ENCODE peak calls at places on chromosomes 3 and 15, in five cellular contexts. One of them, this sample, is unnamed.

GRCh38 chr3:14283092-14283820 is 104.6 kb downstream of the LSM3 start:
- DNase-seq in HEK293T: no peak
- DNase-seq in NCI-H2029 treated with DMSO at 0.1 percent for 48 hours: no peak
- DNase-seq in thoracic aorta: no peak
- DNase-seq in amniotic epithelial cell: no peak
- DNase-seq in this sample: no peak

GRCh38 chr3:127673191-127674098 is 693 bp downstream of the ABTB1 start:
- DNase-seq in NCI-H2029 treated with DMSO at 0.1 percent for 48 hours: no peak
- DNase-seq in amniotic epithelial cell: peak; percentile 38
- DNase-seq in HEK293T: peak; percentile 52
- DNase-seq in thoracic aorta: no peak
- DNase-seq in this sample: no peak

GRCh38 chr3:85838921-85839320 is 880.1 kb downstream of the CADM2 start:
- DNase-seq in thoracic aorta: no peak
- DNase-seq in NCI-H2029 treated with DMSO at 0.1 percent for 48 hours: peak; percentile 77
- DNase-seq in HEK293T: no peak
- DNase-seq in amniotic epithelial cell: no peak
- DNase-seq in this sample: no peak

GRCh38 chr15:40082195-40082868 is 26.3 kb downstream of the BMF start:
- DNase-seq in HEK293T: no peak
- DNase-seq in NCI-H2029 treated with DMSO at 0.1 percent for 48 hours: no peak
- DNase-seq in thoracic aorta: no peak
- DNase-seq in amniotic epithelial cell: no peak
- DNase-seq in this sample: no peak

GRCh38 chr3:133464573-133464972 is 64.7 kb downstream of the BFSP2 start:
- DNase-seq in HEK293T: no peak
- DNase-seq in NCI-H2029 treated with DMSO at 0.1 percent for 48 hours: peak; percentile 33
- DNase-seq in thoracic aorta: no peak
- DNase-seq in amniotic epithelial cell: peak; percentile 31
- DNase-seq in this sample: peak; percentile 44

GRCh38 chr3:128348805-128349531 is 117.7 kb downstream of the DNAJB8 start:
- DNase-seq in amniotic epithelial cell: peak; percentile 21
- DNase-seq in thoracic aorta: no peak
- DNase-seq in HEK293T: no peak
- DNase-seq in NCI-H2029 treated with DMSO at 0.1 percent for 48 hours: peak; percentile 84
- DNase-seq in this sample: no peak

GRCh38 chr3:136817448-136817847 is 1.5 kb upstream of the SLC35G2 start:
- DNase-seq in amniotic epithelial cell: no peak
- DNase-seq in NCI-H2029 treated with DMSO at 0.1 percent for 48 hours: no peak
- DNase-seq in thoracic aorta: no peak
- DNase-seq in HEK293T: no peak
- DNase-seq in this sample: no peak

GRCh38 chr3:13234664-13235063 is 161.4 kb upstream of the IQSEC1 start:
- DNase-seq in thoracic aorta: no peak
- DNase-seq in amniotic epithelial cell: no peak
- DNase-seq in HEK293T: no peak
- DNase-seq in NCI-H2029 treated with DMSO at 0.1 percent for 48 hours: no peak
- DNase-seq in this sample: no peak

GRCh38 chr3:195147649-195148121 is 123.3 kb downstream of the XXYLT1 start:
- DNase-seq in NCI-H2029 treated with DMSO at 0.1 percent for 48 hours: no peak
- DNase-seq in thoracic aorta: no peak
- DNase-seq in amniotic epithelial cell: peak; percentile 74
- DNase-seq in HEK293T: no peak
- DNase-seq in this sample: peak; percentile 53

GRCh38 chr3:125231895-125232294 is 19.3 kb upstream of the SLC12A8 start:
- DNase-seq in thoracic aorta: no peak
- DNase-seq in NCI-H2029 treated with DMSO at 0.1 percent for 48 hours: no peak
- DNase-seq in amniotic epithelial cell: peak; percentile 82
- DNase-seq in HEK293T: no peak
- DNase-seq in this sample: peak; percentile 23

GRCh38 chr15:40511093-40511471 is 40.3 kb downstream of the CHST14 start:
- DNase-seq in HEK293T: no peak
- DNase-seq in thoracic aorta: no peak
- DNase-seq in NCI-H2029 treated with DMSO at 0.1 percent for 48 hours: no peak
- DNase-seq in amniotic epithelial cell: no peak
- DNase-seq in this sample: no peak

GRCh38 chr15:63135804-63136203 is 14.1 kb downstream of the LACTB start:
- DNase-seq in NCI-H2029 treated with DMSO at 0.1 percent for 48 hours: no peak
- DNase-seq in thoracic aorta: no peak
- DNase-seq in HEK293T: no peak
- DNase-seq in amniotic epithelial cell: peak; percentile 95
- DNase-seq in this sample: no peak

GRCh38 chr3:144363856-144364255 is 392.2 kb downstream of the DIPK2A start:
- DNase-seq in HEK293T: no peak
- DNase-seq in amniotic epithelial cell: peak; percentile 7
- DNase-seq in NCI-H2029 treated with DMSO at 0.1 percent for 48 hours: no peak
- DNase-seq in thoracic aorta: no peak
- DNase-seq in this sample: no peak

GRCh38 chr15:73442436-73442835 is 528 bp upstream of the REC114 start:
- DNase-seq in amniotic epithelial cell: no peak
- DNase-seq in HEK293T: no peak
- DNase-seq in thoracic aorta: no peak
- DNase-seq in NCI-H2029 treated with DMSO at 0.1 percent for 48 hours: no peak
- DNase-seq in this sample: no peak

GRCh38 chr3:163935411-163935810 is 1142.9 kb downstream of the SI start:
- DNase-seq in NCI-H2029 treated with DMSO at 0.1 percent for 48 hours: no peak
- DNase-seq in thoracic aorta: no peak
- DNase-seq in amniotic epithelial cell: no peak
- DNase-seq in HEK293T: no peak
- DNase-seq in this sample: no peak

GRCh38 chr3:86815880-86816279 is 175.1 kb downstream of the VGLL3 start:
- DNase-seq in NCI-H2029 treated with DMSO at 0.1 percent for 48 hours: no peak
- DNase-seq in amniotic epithelial cell: peak; percentile 80
- DNase-seq in HEK293T: no peak
- DNase-seq in thoracic aorta: no peak
- DNase-seq in this sample: no peak

GRCh38 chr3:156030735-156031134 is 89.6 kb upstream of the KCNAB1 start:
- DNase-seq in amniotic epithelial cell: peak; percentile 32
- DNase-seq in HEK293T: no peak
- DNase-seq in NCI-H2029 treated with DMSO at 0.1 percent for 48 hours: no peak
- DNase-seq in thoracic aorta: no peak
- DNase-seq in this sample: no peak

GRCh38 chr15:37072181-37072580 is 28.2 kb downstream of the MEIS2 start:
- DNase-seq in thoracic aorta: no peak
- DNase-seq in amniotic epithelial cell: peak; percentile 94
- DNase-seq in NCI-H2029 treated with DMSO at 0.1 percent for 48 hours: no peak
- DNase-seq in HEK293T: no peak
- DNase-seq in this sample: peak; percentile 57

GRCh38 chr3:142866841-142867631 is 21.8 kb downstream of the PCOLCE2 start:
- DNase-seq in thoracic aorta: no peak
- DNase-seq in amniotic epithelial cell: peak; percentile 21
- DNase-seq in NCI-H2029 treated with DMSO at 0.1 percent for 48 hours: peak; percentile 91
- DNase-seq in HEK293T: no peak
- DNase-seq in this sample: no peak

GRCh38 chr15:31016446-31016915 is 25.1 kb upstream of the MTMR10 start:
- DNase-seq in HEK293T: no peak
- DNase-seq in NCI-H2029 treated with DMSO at 0.1 percent for 48 hours: no peak
- DNase-seq in thoracic aorta: no peak
- DNase-seq in amniotic epithelial cell: peak; percentile 80
- DNase-seq in this sample: no peak

GRCh38 chr3:113255100-113255853 is 43.9 kb downstream of the BOC start:
- DNase-seq in NCI-H2029 treated with DMSO at 0.1 percent for 48 hours: no peak
- DNase-seq in HEK293T: no peak
- DNase-seq in amniotic epithelial cell: no peak
- DNase-seq in thoracic aorta: no peak
- DNase-seq in this sample: no peak

This sample was measured in H4.